ENCODE peak calls at places on chromosomes 12 and 14, in six cellular contexts. One of them, this sample, is unnamed.

GRCh38 chr14:80959448-80960006 is 4.1 kb downstream of the TSHR start:
- DNase-seq in ascending aorta: no peak
- DNase-seq in choroid plexus epithelial cell: peak; percentile 1
- DNase-seq in mesothelial cell of epicardium: no peak
- DNase-seq in HCT116: no peak
- DNase-seq in cardiac muscle cell: no peak
- DNase-seq in this sample: no peak

GRCh38 chr12:28583771-28584261 is 393.6 kb downstream of the CCDC91 start:
- DNase-seq in choroid plexus epithelial cell: peak; percentile 75
- DNase-seq in HCT116: no peak
- DNase-seq in ascending aorta: no peak
- DNase-seq in mesothelial cell of epicardium: no peak
- DNase-seq in cardiac muscle cell: peak; percentile 76
- DNase-seq in this sample: no peak

GRCh38 chr12:54004063-54004840 is 4.3 kb downstream of the HOXC9 start:
- DNase-seq in ascending aorta: no peak
- DNase-seq in cardiac muscle cell: no peak
- DNase-seq in HCT116: no peak
- DNase-seq in mesothelial cell of epicardium: no peak
- DNase-seq in choroid plexus epithelial cell: no peak
- DNase-seq in this sample: no peak

GRCh38 chr14:49250109-49250508 is 336.1 kb downstream of the RPS29 start:
- DNase-seq in mesothelial cell of epicardium: no peak
- DNase-seq in HCT116: no peak
- DNase-seq in ascending aorta: no peak
- DNase-seq in cardiac muscle cell: peak; percentile 3
- DNase-seq in choroid plexus epithelial cell: no peak
- DNase-seq in this sample: no peak

GRCh38 chr12:125403145-125403789 is 338.0 kb downstream of the AACS start:
- DNase-seq in choroid plexus epithelial cell: peak; percentile 36
- DNase-seq in ascending aorta: no peak
- DNase-seq in cardiac muscle cell: peak; percentile 34
- DNase-seq in HCT116: peak; percentile 44
- DNase-seq in mesothelial cell of epicardium: no peak
- DNase-seq in this sample: no peak

GRCh38 chr14:91376547-91377477 is 40.8 kb downstream of the CCDC88C start:
- DNase-seq in mesothelial cell of epicardium: no peak
- DNase-seq in cardiac muscle cell: no peak
- DNase-seq in choroid plexus epithelial cell: no peak
- DNase-seq in ascending aorta: no peak
- DNase-seq in HCT116: no peak
- DNase-seq in this sample: no peak

GRCh38 chr14:86462193-86462592 is 932.2 kb downstream of the FLRT2 start:
- DNase-seq in HCT116: no peak
- DNase-seq in cardiac muscle cell: peak; percentile 53
- DNase-seq in mesothelial cell of epicardium: no peak
- DNase-seq in ascending aorta: no peak
- DNase-seq in choroid plexus epithelial cell: peak; percentile 52
- DNase-seq in this sample: no peak

GRCh38 chr12:119512772-119513497 is 80.6 kb upstream of the TMEM233 start:
- DNase-seq in ascending aorta: no peak
- DNase-seq in choroid plexus epithelial cell: peak; percentile 5
- DNase-seq in cardiac muscle cell: peak; percentile 8
- DNase-seq in HCT116: no peak
- DNase-seq in mesothelial cell of epicardium: peak; percentile 40
- DNase-seq in this sample: no peak

GRCh38 chr12:5796171-5797091 is 148.6 kb downstream of the ANO2 start:
- DNase-seq in cardiac muscle cell: peak; percentile 2
- DNase-seq in ascending aorta: no peak
- DNase-seq in mesothelial cell of epicardium: peak; percentile 70
- DNase-seq in choroid plexus epithelial cell: no peak
- DNase-seq in HCT116: no peak
- DNase-seq in this sample: peak; percentile 77

GRCh38 chr12:75852143-75852542 is 179.4 kb downstream of the PHLDA1 start:
- DNase-seq in cardiac muscle cell: no peak
- DNase-seq in mesothelial cell of epicardium: no peak
- DNase-seq in choroid plexus epithelial cell: no peak
- DNase-seq in ascending aorta: no peak
- DNase-seq in HCT116: no peak
- DNase-seq in this sample: no peak

GRCh38 chr14:49769171-49769570 is 1.2 kb downstream of the KLHDC2 start:
- DNase-seq in cardiac muscle cell: peak; percentile 61
- DNase-seq in choroid plexus epithelial cell: peak; percentile 64
- DNase-seq in mesothelial cell of epicardium: no peak
- DNase-seq in ascending aorta: no peak
- DNase-seq in HCT116: no peak
- DNase-seq in this sample: no peak

GRCh38 chr14:69542311-69542710 is 32.4 kb downstream of the CCDC177 start:
- DNase-seq in choroid plexus epithelial cell: no peak
- DNase-seq in HCT116: no peak
- DNase-seq in ascending aorta: no peak
- DNase-seq in mesothelial cell of epicardium: no peak
- DNase-seq in cardiac muscle cell: no peak
- DNase-seq in this sample: no peak

GRCh38 chr12:62426095-62426488 is 40.5 kb upstream of the MON2 start:
- DNase-seq in choroid plexus epithelial cell: peak; percentile 63
- DNase-seq in ascending aorta: no peak
- DNase-seq in mesothelial cell of epicardium: no peak
- DNase-seq in HCT116: no peak
- DNase-seq in cardiac muscle cell: peak; percentile 84
- DNase-seq in this sample: no peak

GRCh38 chr14:95597784-95598204 is 62.9 kb downstream of the GLRX5 start:
- DNase-seq in ascending aorta: no peak
- DNase-seq in choroid plexus epithelial cell: peak; percentile 19
- DNase-seq in cardiac muscle cell: peak; percentile 10
- DNase-seq in mesothelial cell of epicardium: peak; percentile 41
- DNase-seq in HCT116: no peak
- DNase-seq in this sample: no peak

GRCh38 chr12:90211017-90211416 is 502.4 kb upstream of the ATP2B1 start:
- DNase-seq in ascending aorta: no peak
- DNase-seq in mesothelial cell of epicardium: no peak
- DNase-seq in HCT116: no peak
- DNase-seq in cardiac muscle cell: peak; percentile 25
- DNase-seq in choroid plexus epithelial cell: peak; percentile 72
- DNase-seq in this sample: no peak

GRCh38 chr14:90440592-90440991 is 43.8 kb downstream of the CALM1 start:
- DNase-seq in HCT116: no peak
- DNase-seq in choroid plexus epithelial cell: no peak
- DNase-seq in cardiac muscle cell: no peak
- DNase-seq in ascending aorta: no peak
- DNase-seq in mesothelial cell of epicardium: no peak
- DNase-seq in this sample: no peak

GRCh38 chr14:55015006-55015405 is 11.9 kb downstream of the WDHD1 start:
- DNase-seq in cardiac muscle cell: no peak
- DNase-seq in choroid plexus epithelial cell: no peak
- DNase-seq in ascending aorta: no peak
- DNase-seq in mesothelial cell of epicardium: no peak
- DNase-seq in HCT116: no peak
- DNase-seq in this sample: no peak

GRCh38 chr14:92414685-92415084 is 91.7 kb downstream of the SLC24A4 start:
- DNase-seq in ascending aorta: no peak
- DNase-seq in HCT116: no peak
- DNase-seq in cardiac muscle cell: no peak
- DNase-seq in choroid plexus epithelial cell: no peak
- DNase-seq in mesothelial cell of epicardium: no peak
- DNase-seq in this sample: no peak

GRCh38 chr14:102933618-102934231 is 11.3 kb downstream of the AMN start:
- DNase-seq in ascending aorta: no peak
- DNase-seq in mesothelial cell of epicardium: no peak
- DNase-seq in cardiac muscle cell: no peak
- DNase-seq in choroid plexus epithelial cell: no peak
- DNase-seq in HCT116: no peak
- DNase-seq in this sample: no peak

GRCh38 chr14:95485222-95485819 is 31.1 kb downstream of the SYNE3 start:
- DNase-seq in ascending aorta: no peak
- DNase-seq in cardiac muscle cell: no peak
- DNase-seq in HCT116: no peak
- DNase-seq in choroid plexus epithelial cell: no peak
- DNase-seq in mesothelial cell of epicardium: no peak
- DNase-seq in this sample: no peak

GRCh38 chr14:68981124-68981523 is 2.0 kb upstream of the ACTN1 start:
- DNase-seq in ascending aorta: no peak
- DNase-seq in choroid plexus epithelial cell: no peak
- DNase-seq in HCT116: no peak
- DNase-seq in mesothelial cell of epicardium: no peak
- DNase-seq in cardiac muscle cell: no peak
- DNase-seq in this sample: no peak

GRCh38 chr14:100030441-100031153 is 34.6 kb upstream of the EVL start:
- DNase-seq in choroid plexus epithelial cell: peak; percentile 83
- DNase-seq in HCT116: no peak
- DNase-seq in cardiac muscle cell: peak; percentile 90
- DNase-seq in ascending aorta: no peak
- DNase-seq in mesothelial cell of epicardium: no peak
- DNase-seq in this sample: no peak

GRCh38 chr14:56094063-56094462 is 24.1 kb upstream of the PELI2 start:
- DNase-seq in HCT116: no peak
- DNase-seq in mesothelial cell of epicardium: no peak
- DNase-seq in choroid plexus epithelial cell: no peak
- DNase-seq in ascending aorta: no peak
- DNase-seq in cardiac muscle cell: peak; percentile 62
- DNase-seq in this sample: no peak

GRCh38 chr12:58888131-58888783 is 32.0 kb downstream of the LRIG3 start:
- DNase-seq in HCT116: no peak
- DNase-seq in cardiac muscle cell: peak; percentile 91
- DNase-seq in mesothelial cell of epicardium: no peak
- DNase-seq in choroid plexus epithelial cell: peak; percentile 86
- DNase-seq in ascending aorta: no peak
- DNase-seq in this sample: no peak

GRCh38 chr12:96886998-96887677 is 19.9 kb upstream of the NEDD1 start:
- DNase-seq in cardiac muscle cell: peak; percentile 89
- DNase-seq in ascending aorta: no peak
- DNase-seq in mesothelial cell of epicardium: peak; percentile 48
- DNase-seq in choroid plexus epithelial cell: peak; percentile 80
- DNase-seq in HCT116: no peak
- DNase-seq in this sample: no peak

GRCh38 chr14:93044601-93045000 is 71.1 kb downstream of the ITPK1 start:
- DNase-seq in mesothelial cell of epicardium: no peak
- DNase-seq in HCT116: no peak
- DNase-seq in ascending aorta: no peak
- DNase-seq in cardiac muscle cell: no peak
- DNase-seq in choroid plexus epithelial cell: no peak
- DNase-seq in this sample: no peak

DNA sequence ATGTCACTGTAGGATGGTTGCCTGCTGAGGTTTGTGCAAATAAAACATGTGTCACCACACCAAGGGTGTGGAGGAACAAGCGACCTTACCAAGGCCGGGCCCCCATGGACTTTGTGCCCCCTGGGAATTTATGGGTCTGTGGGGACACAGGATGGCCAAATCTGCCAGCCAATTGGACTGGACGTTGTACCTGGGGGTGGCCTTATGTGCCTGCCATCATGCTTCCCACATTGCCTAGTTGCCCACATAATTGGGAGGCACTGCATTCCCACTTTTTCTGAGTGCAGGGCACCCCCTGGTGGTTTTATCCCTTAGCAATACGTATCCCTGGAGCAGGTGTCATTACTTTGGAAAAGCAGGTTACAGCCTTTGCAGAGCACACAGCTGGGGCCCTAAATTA is 92.6 kb upstream of the TMPO start:
- DNase-seq in ascending aorta: no peak
- DNase-seq in choroid plexus epithelial cell: no peak
- DNase-seq in HCT116: no peak
- DNase-seq in cardiac muscle cell: no peak
- DNase-seq in mesothelial cell of epicardium: no peak
- DNase-seq in this sample: no peak
- TF ChIP-seq CTCF in ascending aorta: no peak
- TF ChIP-seq CTCF in choroid plexus epithelial cell: peak; percentile 50
- TF ChIP-seq CTCF in HCT116: peak; percentile 53
- TF ChIP-seq CTCF in cardiac muscle cell: peak; percentile 37
- TF ChIP-seq CTCF in mesothelial cell of epicardium: no peak
- TF ChIP-seq CTCF in this sample: peak; percentile 40

DNA sequence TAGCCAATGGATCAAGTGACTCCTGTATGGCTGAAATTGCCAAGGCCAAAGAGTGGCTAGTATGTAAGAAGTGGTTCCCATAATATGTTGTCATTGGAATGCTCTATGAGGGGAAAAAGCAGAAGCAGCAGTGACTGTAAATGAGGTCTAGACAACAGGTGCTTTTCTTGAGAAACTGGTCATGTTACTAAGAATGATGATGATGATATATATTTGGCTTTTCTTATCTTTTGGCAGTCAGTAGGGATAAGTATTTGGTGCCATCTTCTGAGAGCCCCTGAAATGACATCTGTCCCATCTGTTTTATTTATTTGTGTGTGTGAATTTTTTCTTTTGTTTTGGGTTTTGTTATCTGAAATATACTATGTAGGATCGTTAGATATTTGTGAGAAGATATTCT is 141.7 kb downstream of the SYT1 start:
- DNase-seq in ascending aorta: no peak
- DNase-seq in HCT116: peak; percentile 12
- DNase-seq in choroid plexus epithelial cell: peak; percentile 50
- DNase-seq in mesothelial cell of epicardium: no peak
- DNase-seq in cardiac muscle cell: peak; percentile 12
- DNase-seq in this sample: no peak
- TF ChIP-seq CTCF in ascending aorta: no peak
- TF ChIP-seq CTCF in HCT116: peak; percentile 52
- TF ChIP-seq CTCF in choroid plexus epithelial cell: peak; percentile 46
- TF ChIP-seq CTCF in mesothelial cell of epicardium: no peak
- TF ChIP-seq CTCF in cardiac muscle cell: peak; percentile 21
- TF ChIP-seq CTCF in this sample: peak; percentile 31

DNA sequence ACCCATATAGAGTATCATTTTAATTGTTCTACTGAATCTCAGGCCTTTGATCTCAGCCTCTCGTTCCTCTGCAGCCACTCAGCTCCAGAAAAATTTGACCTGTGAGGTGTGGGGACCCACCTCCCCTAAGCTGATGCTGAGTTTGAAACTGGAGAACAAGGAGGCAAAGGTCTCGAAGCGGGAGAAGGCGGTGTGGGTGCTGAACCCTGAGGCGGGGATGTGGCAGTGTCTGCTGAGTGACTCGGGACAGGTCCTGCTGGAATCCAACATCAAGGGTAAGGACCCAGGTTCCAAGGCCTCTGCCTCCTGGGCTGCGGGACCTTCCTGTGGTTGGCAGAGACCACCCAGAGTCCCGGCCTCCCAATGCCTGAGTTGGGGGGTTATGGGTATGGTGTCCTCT is 4.6 kb upstream of the GPR162 start:
- DNase-seq in mesothelial cell of epicardium: no peak
- DNase-seq in cardiac muscle cell: no peak
- DNase-seq in ascending aorta: no peak
- DNase-seq in HCT116: no peak
- DNase-seq in choroid plexus epithelial cell: no peak
- DNase-seq in this sample: no peak
- TF ChIP-seq CTCF in mesothelial cell of epicardium: no peak
- TF ChIP-seq CTCF in cardiac muscle cell: no peak
- TF ChIP-seq CTCF in ascending aorta: no peak
- TF ChIP-seq CTCF in HCT116: no peak
- TF ChIP-seq CTCF in choroid plexus epithelial cell: no peak
- TF ChIP-seq CTCF in this sample: no peak

GRCh38 chr12:19778822-19779221 is 339.5 kb downstream of the AEBP2 start:
- DNase-seq in HCT116: no peak
- DNase-seq in ascending aorta: no peak
- DNase-seq in mesothelial cell of epicardium: no peak
- DNase-seq in choroid plexus epithelial cell: peak; percentile 39
- DNase-seq in cardiac muscle cell: peak; percentile 56
- DNase-seq in this sample: no peak
- TF ChIP-seq CTCF in HCT116: no peak
- TF ChIP-seq CTCF in ascending aorta: no peak
- TF ChIP-seq CTCF in mesothelial cell of epicardium: no peak
- TF ChIP-seq CTCF in choroid plexus epithelial cell: peak; percentile 26
- TF ChIP-seq CTCF in cardiac muscle cell: no peak
- TF ChIP-seq CTCF in this sample: no peak